ENCODE peak calls at places on chromosome 21, in eight cellular contexts. A is stomach; V is Calu3; Z is CD8-positive, alpha-beta T cell; N is GM13977; J is suprapubic skin; Y is cardiac fibroblast; T is thoracic aorta. X is an unnamed sample.

GRCh38 chr21:19640964-19641363 is 1237.4 kb upstream of the TMPRSS15 start:
- DNase-seq in N (no peak), V (no peak), T (no peak), A (peak), Y (no peak), Z (no peak), J (no peak), X (no peak)

GRCh38 chr21:35075546-35075945 is 26.4 kb upstream of the RUNX1 start:
- DNase-seq in Y (peak), A (no peak), T (no peak), Z (no peak), J (no peak), N (no peak), V (no peak), X (peak)

GRCh38 chr21:34131586-34131985 is 58.2 kb downstream of the MRPS6 start:
- DNase-seq in Z (no peak), N (no peak), A (no peak), Y (no peak), J (no peak), T (no peak), V (no peak), X (no peak)

GRCh38 chr21:37582613-37583012 is 216.0 kb downstream of the DYRK1A start:
- DNase-seq in A (no peak), N (peak), Y (peak), T (no peak), J (no peak), Z (no peak), V (peak), X (no peak)

GRCh38 chr21:25670726-25671125 is 31.7 kb downstream of the JAM2 start:
- DNase-seq in T (no peak), V (no peak), Z (no peak), N (no peak), A (no peak), Y (peak), J (no peak), X (no peak)

GRCh38 chr21:37877171-37877570 is 39.1 kb downstream of the KCNJ6 start:
- DNase-seq in A (no peak), Z (no peak), N (no peak), V (no peak), J (no peak), Y (peak), T (no peak), X (no peak)

GRCh38 chr21:25735895-25736597 is 1.3 kb downstream of the GABPA start:
- DNase-seq in Y (peak), T (no peak), V (no peak), J (no peak), Z (no peak), N (no peak), A (no peak), X (no peak)

GRCh38 chr21:35510294-35510693 is 461.2 kb upstream of the RUNX1 start:
- DNase-seq in N (no peak), A (no peak), Y (no peak), J (no peak), T (no peak), V (no peak), Z (no peak), X (no peak)

GRCh38 chr21:37687001-37687400 is 229.3 kb downstream of the KCNJ6 start:
- DNase-seq in N (no peak), V (no peak), A (no peak), T (no peak), Y (no peak), Z (no peak), J (no peak), X (no peak)

GRCh38 chr21:31558839-31559367 is 100.6 kb upstream of the SOD1 start:
- DNase-seq in A (peak), N (peak), V (peak), Z (peak), Y (peak), J (peak), T (no peak), X (no peak)
- TF ChIP-seq CTCF in A (no peak), N (no peak), V (no peak), Z (no peak), Y (no peak), J (peak), T (no peak), X (peak)

GRCh38 chr21:45818276-45818903 is 163.2 kb upstream of the COL6A1 start:
- DNase-seq in J (no peak), N (no peak), V (no peak), A (no peak), Z (no peak), T (no peak), Y (peak), X (peak)
- TF ChIP-seq CTCF in J (no peak), N (no peak), V (no peak), A (no peak), Z (no peak), T (no peak), Y (no peak), X (no peak)

GRCh38 chr21:16794944-16795343 is 717.9 kb upstream of the CXADR start:
- DNase-seq in Y (peak), J (no peak), T (no peak), V (peak), Z (no peak), A (no peak), N (no peak), X (no peak)
- TF ChIP-seq CTCF in Y (no peak), J (no peak), T (no peak), V (no peak), Z (no peak), A (no peak), N (no peak), X (no peak)

GRCh38 chr21:42006765-42007164 is 3.4 kb downstream of the ZBTB21 start:
- DNase-seq in N (no peak), V (no peak), Y (peak), A (no peak), Z (no peak), J (no peak), T (no peak), X (no peak)

GRCh38 chr21:42007541-42007940 is 2.6 kb downstream of the ZBTB21 start:
- DNase-seq in J (no peak), Y (no peak), A (no peak), T (no peak), N (no peak), Z (no peak), V (no peak), X (no peak)

GRCh38 chr21:42009831-42010506 is at the start of gene ZBTB21:
- DNase-seq in V (peak), T (peak), J (peak), A (peak), N (peak), Z (peak), Y (peak), X (peak)

GRCh38 chr21:42010507-42011493 is 640 bp upstream of the ZBTB21 start:
- DNase-seq in Y (no peak), J (peak), V (peak), A (no peak), T (no peak), N (peak), Z (peak), X (no peak)

DNA sequence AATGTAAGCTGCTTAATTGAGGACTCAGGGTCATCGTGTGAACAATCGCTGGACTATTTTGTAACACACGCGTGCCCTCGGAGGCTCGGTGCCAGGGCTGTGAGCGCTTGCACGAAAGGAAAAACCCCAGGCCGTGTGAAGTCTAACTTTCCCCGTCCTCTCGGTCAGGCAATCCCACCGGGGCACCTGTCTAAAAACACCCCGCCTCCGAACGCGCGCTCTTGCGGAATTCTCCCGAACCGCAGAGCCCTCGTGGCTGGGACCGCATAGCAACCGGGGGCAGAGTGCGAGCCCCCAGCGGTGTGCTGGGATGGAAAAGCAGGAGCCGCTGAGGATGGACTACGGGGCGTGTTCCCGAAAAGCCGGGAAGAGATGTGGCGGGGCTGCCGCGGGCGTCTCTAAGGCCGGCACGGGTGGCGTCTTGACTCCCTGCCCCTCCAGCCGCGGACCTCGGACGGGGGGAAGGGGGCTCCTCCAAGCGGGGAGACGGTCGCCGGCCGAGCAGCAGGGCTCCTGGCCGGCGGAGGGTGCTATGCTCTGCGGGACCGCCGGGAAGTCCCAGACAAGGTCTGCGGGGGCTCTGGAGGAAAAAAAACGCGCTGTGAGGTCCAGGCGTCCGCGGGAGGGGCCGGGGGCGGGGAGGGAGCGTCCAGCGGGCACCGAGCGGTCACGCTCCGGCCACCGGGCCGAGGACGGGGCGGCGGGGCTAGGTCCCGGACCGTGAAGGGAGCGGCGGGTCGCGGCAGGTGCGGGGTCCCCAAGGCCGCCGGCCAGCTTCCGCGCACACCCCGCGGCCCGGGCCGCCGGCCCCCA is 936 bp downstream of the ZBTB21 start:
- DNase-seq in Y (peak), Z (peak), T (no peak), V (peak), A (peak), J (peak), N (peak), X (no peak)
- TF ChIP-seq CTCF in Y (peak), Z (no peak), T (peak), V (peak), A (no peak), J (peak), N (peak), X (no peak)

DNA sequence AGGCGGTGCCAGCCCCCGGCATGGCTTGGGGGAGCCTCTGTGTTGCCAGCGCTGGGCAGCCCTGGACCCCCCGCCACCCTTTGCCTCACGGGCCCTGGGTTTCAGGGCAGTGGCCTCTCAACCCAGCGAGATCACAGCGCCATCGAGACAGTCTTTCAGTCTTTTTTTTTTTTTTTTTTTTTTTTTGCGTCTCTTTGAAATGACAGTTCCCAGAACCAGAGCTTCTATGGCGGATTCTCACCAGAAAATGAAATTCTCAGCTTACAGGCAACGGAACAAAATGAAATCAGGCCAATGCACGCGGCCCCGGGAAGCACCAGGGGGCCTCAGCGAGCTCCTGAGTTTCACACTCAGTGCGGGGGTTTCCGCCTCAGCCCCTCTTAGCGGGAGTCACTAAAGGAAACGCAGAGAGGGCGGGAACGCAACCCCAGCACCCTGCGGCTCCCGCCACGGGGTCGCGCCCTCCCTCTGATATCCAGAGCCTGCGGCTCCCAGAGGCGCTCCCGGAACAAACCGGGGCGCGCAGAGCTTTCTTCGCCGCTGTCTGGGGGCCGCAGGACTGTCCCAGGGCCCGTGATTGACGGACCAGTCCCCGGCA is 8.0 kb upstream of the COL6A1 start:
- DNase-seq in V (peak), J (peak), Z (peak), N (peak), A (peak), T (no peak), Y (peak), X (no peak)
- TF ChIP-seq CTCF in V (peak), J (peak), Z (peak), N (peak), A (no peak), T (peak), Y (peak), X (peak)

DNA sequence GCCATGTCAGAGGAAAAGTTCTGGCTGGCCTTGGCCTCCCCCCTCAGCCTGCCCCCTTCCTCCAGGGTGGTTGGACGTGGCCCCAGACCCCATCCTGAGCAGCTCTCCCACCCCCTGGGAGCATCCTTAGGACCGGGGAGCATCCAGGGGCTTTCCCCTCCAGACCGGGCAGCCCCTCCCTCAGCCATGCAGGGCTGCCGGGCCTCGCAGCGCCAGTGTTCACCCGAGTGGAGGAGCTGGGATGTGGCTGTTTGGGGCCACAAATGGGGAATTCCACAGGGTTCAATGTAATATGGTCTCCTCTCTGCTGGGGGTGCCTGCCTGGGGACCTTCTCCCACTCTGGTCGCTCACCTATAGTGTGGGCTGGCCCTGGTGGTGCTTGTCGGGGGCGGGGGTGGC is 4.2 kb upstream of the PFKL start:
- DNase-seq in Z (no peak), A (no peak), J (no peak), V (no peak), T (no peak), N (peak), Y (no peak), X (no peak)
- TF ChIP-seq CTCF in Z (no peak), A (no peak), J (no peak), V (no peak), T (no peak), N (no peak), Y (no peak), X (no peak)

GRCh38 chr21:45552696-45553391 is 10.6 kb upstream of the SLC19A1 start:
- DNase-seq in J (peak), N (no peak), T (no peak), Y (no peak), Z (no peak), V (no peak), A (no peak), X (no peak)
- TF ChIP-seq CTCF in J (no peak), N (no peak), T (no peak), Y (no peak), Z (no peak), V (no peak), A (no peak), X (no peak)